ENCODE peak calls at places on chromosomes 11 and 22, in ten cellular contexts. Q is GM18507; M is stimulated activated CD4-positive, alpha-beta T cell treated with anti-CD3 and anti-CD28 coated beads, TNF-alpha, amount 100 ng/mL, for 48 hours; P is epithelial cell of prostate; B is cardiac fibroblast; R is mammary epithelial cell; K is AG09319; F is left ventricle myocardium superior; X is kidney tubule cell; S is activated CD4-positive, alpha-beta memory T cell treated with anti-CD3 and anti-CD28 coated beads for 36 hours. N is an unnamed sample.

GRCh38 chr11:92702771-92703170 is 266.7 kb upstream of the MTNR1B start:
- DNase-seq in F (no peak), Q (no peak), R (peak), P (peak), M (no peak), B (peak), K (no peak), X (peak), S (no peak), N (no peak)

GRCh38 chr22:42820075-42820763 is 36.9 kb downstream of the ARFGAP3 start:
- DNase-seq in X (peak), R (peak), P (peak), Q (peak), F (no peak), K (peak), B (peak), M (no peak), S (no peak), N (no peak)

GRCh38 chr11:88799749-88800500 is 265.9 kb downstream of the GRM5 start:
- DNase-seq in R (no peak), F (no peak), Q (no peak), B (no peak), S (no peak), K (no peak), X (no peak), P (no peak), M (no peak), N (no peak)

GRCh38 chr11:2265396-2265795 is 5.0 kb downstream of the ASCL2 start:
- DNase-seq in M (no peak), P (no peak), R (no peak), S (peak), Q (peak), K (no peak), X (no peak), B (no peak), F (peak), N (no peak)

GRCh38 chr11:121630041-121630440 is 177.3 kb upstream of the SORL1-AS1 start:
- DNase-seq in X (peak), B (peak), M (no peak), R (peak), Q (no peak), F (no peak), S (no peak), P (no peak), K (no peak), N (no peak)

GRCh38 chr11:57131080-57131790 is 50.5 kb upstream of the LRRC55 start:
- DNase-seq in P (no peak), X (peak), F (peak), M (no peak), K (no peak), S (no peak), B (peak), R (peak), Q (no peak), N (peak)

GRCh38 chr11:5043385-5043784 is 2.9 kb upstream of the OR52J3 start:
- DNase-seq in P (no peak), S (no peak), X (peak), M (no peak), R (peak), K (no peak), B (no peak), F (no peak), Q (no peak), N (no peak)

GRCh38 chr22:27636716-27637503 is 164.6 kb downstream of the MN1 start:
- DNase-seq in X (no peak), P (no peak), S (no peak), F (peak), Q (no peak), R (no peak), K (no peak), M (no peak), B (no peak), N (no peak)

GRCh38 chr22:20565079-20565734 is 57.8 kb downstream of the MED15 start:
- DNase-seq in M (no peak), B (no peak), X (peak), F (peak), P (no peak), S (peak), R (no peak), K (no peak), Q (no peak), N (no peak)

GRCh38 chr11:19474954-19475811 is 234.4 kb upstream of the E2F8 start:
- DNase-seq in M (no peak), S (no peak), R (no peak), Q (no peak), P (no peak), X (peak), F (no peak), K (no peak), B (no peak), N (no peak)

GRCh38 chr22:42754658-42755057 is 34.0 kb upstream of the A4GALT start:
- DNase-seq in S (no peak), R (peak), F (peak), X (peak), M (no peak), B (peak), Q (no peak), K (peak), P (no peak), N (no peak)

GRCh38 chr11:113505541-113506375 is 30.6 kb upstream of the DRD2 start:
- DNase-seq in P (peak), F (no peak), R (peak), S (no peak), Q (no peak), M (no peak), K (no peak), X (peak), B (peak), N (peak)

GRCh38 chr11:121613724-121614123 is 161.0 kb upstream of the SORL1-AS1 start:
- DNase-seq in M (no peak), R (no peak), K (no peak), F (no peak), Q (no peak), B (peak), S (no peak), X (peak), P (no peak), N (no peak)

GRCh38 chr22:27318516-27318915 is 483.0 kb downstream of the MN1 start:
- DNase-seq in S (no peak), F (peak), Q (no peak), P (peak), R (no peak), B (peak), M (no peak), K (peak), X (peak), N (no peak)

GRCh38 chr11:46253258-46254134 is 24.0 kb upstream of the CREB3L1 start:
- DNase-seq in R (no peak), Q (no peak), M (no peak), P (no peak), X (no peak), F (no peak), S (no peak), B (no peak), K (no peak), N (no peak)

GRCh38 chr11:119065369-119065768 is 2.2 kb upstream of the VPS11 start:
- DNase-seq in M (no peak), B (peak), Q (no peak), X (peak), R (no peak), S (peak), F (no peak), P (no peak), K (no peak), N (no peak)

GRCh38 chr11:107857550-107858216 is 904 bp downstream of the SLC35F2 start:
- DNase-seq in M (no peak), S (no peak), P (no peak), Q (no peak), B (peak), X (no peak), K (no peak), R (peak), F (no peak), N (no peak)

GRCh38 chr11:47495856-47496217 is 46.9 kb upstream of the RAPSN start:
- DNase-seq in F (no peak), P (no peak), Q (no peak), B (no peak), K (no peak), M (no peak), R (no peak), S (no peak), X (no peak), N (no peak)

GRCh38 chr22:23762866-23763578 is at the start of gene C22orf15:
- DNase-seq in K (no peak), X (peak), B (peak), P (no peak), F (peak), Q (no peak), M (no peak), R (no peak), S (peak), N (no peak)

GRCh38 chr11:79547256-79547655 is 106.4 kb upstream of the TENM4 start:
- DNase-seq in Q (no peak), F (no peak), K (no peak), B (no peak), X (peak), P (no peak), M (no peak), R (no peak), S (no peak), N (no peak)

GRCh38 chr11:71530602-71531001 is 3.5 kb downstream of the KRTAP5-7 start:
- DNase-seq in F (no peak), X (peak), B (no peak), K (no peak), S (no peak), R (no peak), P (no peak), Q (no peak), M (no peak), N (peak)

GRCh38 chr11:74020537-74020936 is 11.7 kb upstream of the UCP3 start:
- DNase-seq in M (no peak), K (no peak), B (no peak), Q (no peak), S (no peak), P (no peak), R (no peak), F (no peak), X (no peak), N (no peak)

GRCh38 chr22:19795617-19796008 is 35.0 kb downstream of the TBX1 start:
- DNase-seq in F (peak), K (no peak), S (no peak), Q (no peak), M (no peak), B (no peak), P (no peak), X (no peak), R (no peak), N (no peak)

GRCh38 chr11:126159719-126160344 is 51.6 kb downstream of the RPUSD4 start:
- DNase-seq in X (no peak), M (no peak), R (no peak), Q (no peak), S (no peak), F (no peak), P (no peak), K (no peak), B (no peak), N (peak)

GRCh38 chr11:134584001-134584561 is 172.0 kb upstream of the B3GAT1 start:
- DNase-seq in S (no peak), K (no peak), B (no peak), F (peak), P (no peak), M (no peak), X (no peak), Q (no peak), R (no peak), N (no peak)

GRCh38 chr11:47333886-47334443 is 18.5 kb downstream of the MYBPC3 start:
- DNase-seq in K (no peak), S (no peak), R (no peak), M (no peak), B (no peak), F (no peak), P (no peak), X (no peak), Q (no peak), N (no peak)

GRCh38 chr11:86848132-86848531 is 47.8 kb downstream of the PRSS23 start:
- DNase-seq in Q (no peak), B (no peak), F (no peak), S (no peak), X (no peak), R (no peak), M (no peak), K (no peak), P (no peak), N (no peak)

N was measured in ecto neural progenitor cell.